ENCODE peak calls at places on chromosomes 4 and X, in six cellular contexts. L is PC-3, E is HCT116, W is GM23248, A is SK-N-SH, V is MM.1S. Q is an unnamed sample.

GRCh38 chr4:67871867-67872266 is 11.9 kb downstream of the TMPRSS11D start:
- DNase-seq in L (peak; percentile 85), E (peak; percentile 37), W (peak; percentile 70), A (peak; percentile 20), V (peak; percentile 49), Q (peak; percentile 33)

GRCh38 chr4:90025248-90025647 is 101.9 kb upstream of the CCSER1 start:
- DNase-seq in L (peak; percentile 50), E (peak; percentile 13), W (peak; percentile 17), A (no peak), V (no peak), Q (no peak)

GRCh38 chr4:171281359-171281758 is 531.8 kb upstream of the GALNTL6 start:
- DNase-seq in L (no peak), E (no peak), W (no peak), A (no peak), V (no peak), Q (peak; percentile 40)

GRCh38 chrX:114532093-114532805 is 51.6 kb upstream of the HTR2C start:
- DNase-seq in L (peak; percentile 23), E (no peak), W (no peak), A (no peak), V (no peak), Q (no peak)

GRCh38 chr4:184911310-184911709 is 85.5 kb upstream of the ACSL1 start:
- DNase-seq in L (peak; percentile 76), E (peak; percentile 23), W (no peak), A (no peak), V (no peak), Q (no peak)

GRCh38 chr4:170691168-170691567 is 601.4 kb upstream of the AADAT start:
- DNase-seq in L (no peak), E (no peak), W (no peak), A (no peak), V (no peak), Q (no peak)

GRCh38 chr4:186642998-186643397 is 80.7 kb downstream of the FAT1 start:
- DNase-seq in L (no peak), E (no peak), W (no peak), A (no peak), V (no peak), Q (no peak)

GRCh38 chrX:134453631-134454030 is 6.3 kb upstream of the HPRT1 start:
- DNase-seq in L (no peak), E (no peak), W (no peak), A (no peak), V (no peak), Q (no peak)

GRCh38 chr4:173571620-173572019 is 41.6 kb upstream of the HAND2 start:
- DNase-seq in L (no peak), E (no peak), W (no peak), A (no peak), V (peak; percentile 59), Q (no peak)

GRCh38 chr4:140707325-140707724 is 48.9 kb downstream of the TBC1D9 start:
- DNase-seq in L (no peak), E (no peak), W (no peak), A (no peak), V (no peak), Q (no peak)
- H3K79me2 ChIP-seq in L (no peaks in the 10 kb centered on the region), E (no peaks in the 10 kb centered on the region), W (peaks cover 24% of the 10 kb centered on the region), A (peaks cover 21% of the 10 kb centered on the region), V (peaks cover 12% of the 10 kb centered on the region), Q (no peaks in the 10 kb centered on the region)

GRCh38 chrX:148600131-148600530 is 99.7 kb downstream of the AFF2 start:
- DNase-seq in L (no peak), E (no peak), W (no peak), A (no peak), V (no peak), Q (no peak)

GRCh38 chrX:148599404-148599803 is 99.0 kb downstream of the AFF2 start:
- DNase-seq in L (no peak), E (no peak), W (no peak), A (no peak), V (no peak), Q (no peak)

GRCh38 chrX:148600581-148600980 is 100.2 kb downstream of the AFF2 start:
- DNase-seq in L (no peak), E (no peak), W (no peak), A (no peak), V (no peak), Q (no peak)

GRCh38 chrX:148601034-148601433 is 100.6 kb downstream of the AFF2 start:
- DNase-seq in L (no peak), E (no peak), W (peak; percentile 57), A (no peak), V (no peak), Q (no peak)
- TF ChIP-seq EZH2phosphoT487 in L (no peak), E (no peak), W (no peak), A (no peak), V (no peak), Q (no peak)

DNA sequence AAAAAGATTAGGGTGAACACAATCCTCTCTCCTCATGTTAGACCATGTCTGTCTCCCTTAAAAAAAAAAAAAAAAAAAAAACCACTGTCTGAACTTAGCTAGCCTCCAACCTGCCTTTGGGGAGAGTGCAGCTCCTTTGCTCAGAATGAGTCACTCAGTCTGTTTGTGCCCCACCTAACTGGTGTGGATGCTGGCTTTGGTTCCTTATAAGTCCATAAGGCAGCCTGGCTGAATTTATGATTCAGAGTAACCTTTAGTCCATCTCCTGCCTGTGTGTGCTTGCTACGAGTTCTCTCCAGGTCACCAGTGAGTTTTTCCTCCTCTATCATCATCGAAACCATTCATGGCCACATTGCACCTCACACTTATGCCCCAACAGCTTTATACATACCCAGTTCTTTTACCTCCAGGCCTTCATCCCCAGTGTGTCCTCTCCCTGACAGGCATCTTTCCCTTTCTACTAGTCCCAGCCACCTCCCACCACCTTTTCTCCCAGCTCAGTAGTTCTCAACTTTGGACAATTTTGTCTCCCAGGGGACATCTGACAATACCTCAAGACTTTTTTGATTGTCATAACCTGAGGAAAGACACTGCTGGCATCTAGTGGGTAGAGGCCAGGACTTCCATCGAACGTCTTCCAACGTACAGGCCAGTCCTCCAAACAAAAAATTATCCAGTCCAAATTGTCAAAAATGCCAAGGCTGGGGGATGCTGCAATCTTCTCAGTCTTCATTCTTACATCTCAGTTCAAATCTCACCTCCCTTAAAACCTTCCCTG is 220.8 kb upstream of the EMCN start:
- DNase-seq in L (peak; percentile 90), E (peak; percentile 79), W (peak; percentile 95), A (no peak), V (no peak), Q (no peak)
- H3K9ac ChIP-seq in L (peak overlapping the region; percentile 11), E (no peak overlapping the region), W (no peak overlapping the region), A (no peak overlapping the region), V (no peak overlapping the region), Q (no peak overlapping the region)

DNA sequence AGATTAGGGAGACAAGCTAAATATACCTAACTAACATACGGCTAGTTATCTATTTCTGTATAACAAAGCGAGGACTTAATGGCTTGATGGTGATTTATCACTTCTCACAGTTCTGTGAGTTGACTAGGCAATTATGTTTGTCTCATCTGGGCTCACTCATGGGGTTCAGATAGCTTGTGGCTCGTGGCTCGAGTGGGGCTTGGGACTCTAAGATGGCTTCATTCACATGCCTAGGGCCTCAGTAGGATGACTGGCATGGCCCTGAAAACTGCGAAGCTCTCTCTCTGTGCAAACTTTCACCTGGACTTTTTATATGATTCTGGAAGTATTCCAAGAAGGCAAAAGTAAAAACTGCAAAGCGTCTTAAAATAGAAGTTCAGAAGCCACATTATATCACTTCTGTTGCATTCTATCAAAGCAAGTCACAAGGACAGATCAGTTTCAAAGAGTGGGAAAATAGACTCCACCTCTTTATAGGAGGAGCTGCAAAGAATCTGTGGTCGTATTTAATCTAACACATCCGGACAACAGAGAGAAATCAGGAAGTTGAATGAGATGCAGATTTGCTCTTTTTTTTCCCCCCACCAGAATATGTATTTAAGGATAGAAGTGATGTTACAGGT is 491.2 kb downstream of the INPP4B start:
- DNase-seq in L (peak; percentile 37), E (no peak), W (no peak), A (no peak), V (no peak), Q (no peak)
- H3K79me2 ChIP-seq in L (peaks cover 14% of the 10 kb centered on the region), E (no peaks in the 10 kb centered on the region), W (peaks cover 86% of the 10 kb centered on the region), A (no peaks in the 10 kb centered on the region), V (no peaks in the 10 kb centered on the region), Q (no peaks in the 10 kb centered on the region)